ENCODE peak calls at places on chromosomes 12 and 14, in four cellular contexts. One of them, this sample, is unnamed.
A peak's percentile ranks its signal among the peaks of the same experiment; 100 is the strongest.

GRCh38 chr12:123533672-123534643 is at the start of gene RILPL1:
- DNase-seq in HepG2: peak; percentile 58
- DNase-seq in GM12878: no peak
- DNase-seq in HEK293T: peak; percentile 71
- DNase-seq in this sample: peak; percentile 73

GRCh38 chr12:99975321-99975720 is 9.4 kb downstream of the ANKS1B start:
- DNase-seq in HepG2: no peak
- DNase-seq in GM12878: no peak
- DNase-seq in HEK293T: no peak
- DNase-seq in this sample: no peak

GRCh38 chr14:64196668-64197411 is 97.3 kb downstream of the ESR2 start:
- DNase-seq in HepG2: no peak
- DNase-seq in GM12878: no peak
- DNase-seq in HEK293T: peak; percentile 61
- DNase-seq in this sample: no peak

GRCh38 chr12:132471011-132471857 is 18.7 kb upstream of the FBRSL1 start:
- DNase-seq in HepG2: peak; percentile 99
- DNase-seq in GM12878: no peak
- DNase-seq in HEK293T: no peak
- DNase-seq in this sample: peak; percentile 78

GRCh38 chr12:12941450-12942350 is 10.3 kb downstream of the GPRC5D start:
- DNase-seq in HepG2: no peak
- DNase-seq in GM12878: no peak
- DNase-seq in HEK293T: no peak
- DNase-seq in this sample: no peak

GRCh38 chr12:54716284-54716683 is 68.1 kb upstream of the DCD start:
- DNase-seq in HepG2: no peak
- DNase-seq in GM12878: no peak
- DNase-seq in HEK293T: no peak
- DNase-seq in this sample: no peak

GRCh38 chr12:24603371-24603770 is 345.5 kb downstream of the BCAT1 start:
- DNase-seq in HepG2: no peak
- DNase-seq in GM12878: no peak
- DNase-seq in HEK293T: no peak
- DNase-seq in this sample: no peak

GRCh38 chr12:76346798-76347420 is 1.3 kb downstream of the BBS10 start:
- DNase-seq in HepG2: peak; percentile 50
- DNase-seq in GM12878: peak; percentile 25
- DNase-seq in HEK293T: peak; percentile 11
- DNase-seq in this sample: no peak

GRCh38 chr12:109461846-109462766 is 15.0 kb downstream of the KCTD10 start:
- DNase-seq in HepG2: peak; percentile 43
- DNase-seq in GM12878: no peak
- DNase-seq in HEK293T: no peak
- DNase-seq in this sample: no peak

GRCh38 chr14:32202468-32202865 is 602 bp downstream of the RNU6-8 start:
- DNase-seq in HepG2: peak; percentile 60
- DNase-seq in GM12878: no peak
- DNase-seq in HEK293T: no peak
- DNase-seq in this sample: no peak

GRCh38 chr12:49298160-49298559 is 3.2 kb downstream of the PRPH start:
- DNase-seq in HepG2: no peak
- DNase-seq in GM12878: no peak
- DNase-seq in HEK293T: no peak
- DNase-seq in this sample: no peak

GRCh38 chr12:65673732-65674131 is 150.6 kb upstream of the HMGA2 start:
- DNase-seq in HepG2: no peak
- DNase-seq in GM12878: no peak
- DNase-seq in HEK293T: no peak
- DNase-seq in this sample: no peak

GRCh38 chr14:59155886-59156285 is 32.6 kb upstream of the DAAM1 start:
- DNase-seq in HepG2: no peak
- DNase-seq in GM12878: no peak
- DNase-seq in HEK293T: no peak
- DNase-seq in this sample: no peak

GRCh38 chr12:130803707-130804106 is 35.3 kb downstream of the STX2 start:
- DNase-seq in HepG2: no peak
- DNase-seq in GM12878: no peak
- DNase-seq in HEK293T: no peak
- DNase-seq in this sample: no peak

GRCh38 chr12:76706761-76707160 is 57.2 kb upstream of the ZDHHC17 start:
- DNase-seq in HepG2: no peak
- DNase-seq in GM12878: no peak
- DNase-seq in HEK293T: no peak
- DNase-seq in this sample: no peak

GRCh38 chr14:25400607-25401206 is 350.8 kb upstream of the STXBP6 start:
- DNase-seq in HepG2: peak; percentile 70
- DNase-seq in GM12878: no peak
- DNase-seq in HEK293T: peak; percentile 39
- DNase-seq in this sample: peak; percentile 4

GRCh38 chr12:107467716-107468115 is 217.9 kb upstream of the PWP1 start:
- DNase-seq in HepG2: no peak
- DNase-seq in GM12878: no peak
- DNase-seq in HEK293T: no peak
- DNase-seq in this sample: no peak

GRCh38 chr14:36070056-36071043 is 106.2 kb downstream of the PTCSC3 start:
- DNase-seq in HepG2: peak; percentile 84
- DNase-seq in GM12878: no peak
- DNase-seq in HEK293T: peak; percentile 76
- DNase-seq in this sample: peak; percentile 61

GRCh38 chr12:53676715-53677611 is 1.1 kb upstream of the ATP5MC2 start:
- DNase-seq in HepG2: no peak
- DNase-seq in GM12878: no peak
- DNase-seq in HEK293T: peak; percentile 40
- DNase-seq in this sample: no peak

GRCh38 chr12:110224379-110225304 is 56.4 kb upstream of the ATP2A2 start:
- DNase-seq in HepG2: peak; percentile 52
- DNase-seq in GM12878: no peak
- DNase-seq in HEK293T: no peak
- DNase-seq in this sample: no peak

GRCh38 chr12:67437011-67437410 is 167.9 kb downstream of the CAND1 start:
- DNase-seq in HepG2: no peak
- DNase-seq in GM12878: no peak
- DNase-seq in HEK293T: no peak
- DNase-seq in this sample: no peak

GRCh38 chr14:99174081-99174851 is 97.7 kb downstream of the BCL11B start:
- DNase-seq in HepG2: no peak
- DNase-seq in GM12878: no peak
- DNase-seq in HEK293T: no peak
- DNase-seq in this sample: no peak

GRCh38 chr12:8996682-8997405 is 7.5 kb downstream of the KLRG1 start:
- DNase-seq in HepG2: no peak
- DNase-seq in GM12878: peak; percentile 77
- DNase-seq in HEK293T: no peak
- DNase-seq in this sample: no peak

GRCh38 chr12:59651230-59651920 is 55.5 kb downstream of the SLC16A7 start:
- DNase-seq in HepG2: peak; percentile 9
- DNase-seq in GM12878: no peak
- DNase-seq in HEK293T: no peak
- DNase-seq in this sample: no peak

GRCh38 chr12:119410396-119410795 is 75.9 kb downstream of the CCDC60 start:
- DNase-seq in HepG2: no peak
- DNase-seq in GM12878: no peak
- DNase-seq in HEK293T: no peak
- DNase-seq in this sample: no peak

GRCh38 chr14:94113490-94113889 is 3.0 kb downstream of the IFI27 start:
- DNase-seq in HepG2: no peak
- DNase-seq in GM12878: no peak
- DNase-seq in HEK293T: no peak
- DNase-seq in this sample: no peak

GRCh38 chr12:106840217-106840616 is 65.7 kb downstream of the RIC8B start:
- DNase-seq in HepG2: peak; percentile 65
- DNase-seq in GM12878: no peak
- DNase-seq in HEK293T: peak; percentile 41
- DNase-seq in this sample: peak; percentile 82

GRCh38 chr14:73685328-73685727 is 28.9 kb downstream of the PNMA1 start:
- DNase-seq in HepG2: no peak
- DNase-seq in GM12878: no peak
- DNase-seq in HEK293T: no peak
- DNase-seq in this sample: no peak

GRCh38 chr14:54625158-54625557 is 58.2 kb downstream of the SAMD4A start:
- DNase-seq in HepG2: no peak
- DNase-seq in GM12878: no peak
- DNase-seq in HEK293T: no peak
- DNase-seq in this sample: no peak

GRCh38 chr14:73058224-73058922 is at the start of gene RBM25:
- DNase-seq in HepG2: peak; percentile 98
- DNase-seq in GM12878: peak; percentile 97
- DNase-seq in HEK293T: peak; percentile 94
- DNase-seq in this sample: peak; percentile 96

GRCh38 chr12:30533518-30533917 is 162.2 kb downstream of the IPO8 start:
- DNase-seq in HepG2: no peak
- DNase-seq in GM12878: no peak
- DNase-seq in HEK293T: no peak
- DNase-seq in this sample: no peak
- TF ChIP-seq TARDBP in HepG2: no peak
- TF ChIP-seq TARDBP in GM12878: no peak
- TF ChIP-seq TARDBP in HEK293T: no peak
- TF ChIP-seq TARDBP in this sample: no peak

GRCh38 chr12:98399532-98399931 is 115.9 kb upstream of the TMPO start:
- DNase-seq in HepG2: peak; percentile 43
- DNase-seq in GM12878: no peak
- DNase-seq in HEK293T: peak; percentile 38
- DNase-seq in this sample: peak; percentile 77
- TF ChIP-seq TARDBP in HepG2: no peak
- TF ChIP-seq TARDBP in GM12878: no peak
- TF ChIP-seq TARDBP in HEK293T: no peak
- TF ChIP-seq TARDBP in this sample: no peak

DNA sequence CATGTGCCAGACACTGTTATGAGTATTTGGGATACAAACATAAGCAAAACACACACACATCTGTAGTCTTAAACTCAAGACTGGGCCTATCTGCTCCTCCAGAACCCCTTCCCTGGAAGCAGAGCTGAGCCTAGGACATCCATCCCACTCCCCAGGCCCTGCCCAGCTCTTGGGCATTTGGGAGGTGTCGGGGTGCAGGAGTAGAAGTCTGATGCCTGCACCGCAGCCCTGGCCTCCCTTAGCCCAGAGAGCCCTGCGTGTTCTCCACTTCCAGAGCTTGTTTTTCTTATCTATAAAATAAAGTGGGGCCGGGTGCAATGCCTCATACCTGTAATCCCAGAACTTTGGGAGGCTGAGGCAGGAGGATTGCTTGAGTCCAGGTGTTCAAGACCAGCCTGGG is 11.7 kb downstream of the HSP90AA1 start:
- DNase-seq in HepG2: no peak
- DNase-seq in GM12878: no peak
- DNase-seq in HEK293T: no peak
- DNase-seq in this sample: no peak
- TF ChIP-seq TARDBP in HepG2: no peak
- TF ChIP-seq TARDBP in GM12878: no peak
- TF ChIP-seq TARDBP in HEK293T: no peak
- TF ChIP-seq TARDBP in this sample: no peak

GRCh38 chr14:103401223-103402214 is 16.3 kb downstream of the MARK3 start:
- DNase-seq in HepG2: no peak
- DNase-seq in GM12878: no peak
- DNase-seq in HEK293T: no peak
- DNase-seq in this sample: no peak
- TF ChIP-seq TARDBP in HepG2: no peak
- TF ChIP-seq TARDBP in GM12878: no peak
- TF ChIP-seq TARDBP in HEK293T: no peak
- TF ChIP-seq TARDBP in this sample: no peak

DNA sequence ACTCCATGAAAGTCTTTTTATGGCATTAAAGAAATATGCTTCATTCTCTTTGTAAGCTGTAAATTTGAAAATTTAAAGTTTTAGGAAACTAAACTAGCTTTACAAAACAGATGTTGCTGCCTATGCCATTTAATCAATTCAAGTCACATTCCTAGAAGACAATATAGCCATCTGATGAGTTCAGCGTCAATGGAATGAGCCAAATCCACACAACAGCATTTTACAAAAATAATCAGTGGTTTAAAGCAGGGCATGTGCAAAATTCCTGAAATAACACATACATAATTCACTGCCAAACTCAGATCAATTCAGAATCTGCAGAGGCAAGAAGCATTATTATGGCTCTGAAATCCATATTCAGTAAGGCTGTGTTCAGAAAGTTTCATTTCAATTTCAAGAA is 75.6 kb downstream of the MED13L start:
- DNase-seq in HepG2: no peak
- DNase-seq in GM12878: no peak
- DNase-seq in HEK293T: no peak
- DNase-seq in this sample: no peak
- TF ChIP-seq TARDBP in HepG2: no peak
- TF ChIP-seq TARDBP in GM12878: no peak
- TF ChIP-seq TARDBP in HEK293T: no peak
- TF ChIP-seq TARDBP in this sample: no peak

DNA sequence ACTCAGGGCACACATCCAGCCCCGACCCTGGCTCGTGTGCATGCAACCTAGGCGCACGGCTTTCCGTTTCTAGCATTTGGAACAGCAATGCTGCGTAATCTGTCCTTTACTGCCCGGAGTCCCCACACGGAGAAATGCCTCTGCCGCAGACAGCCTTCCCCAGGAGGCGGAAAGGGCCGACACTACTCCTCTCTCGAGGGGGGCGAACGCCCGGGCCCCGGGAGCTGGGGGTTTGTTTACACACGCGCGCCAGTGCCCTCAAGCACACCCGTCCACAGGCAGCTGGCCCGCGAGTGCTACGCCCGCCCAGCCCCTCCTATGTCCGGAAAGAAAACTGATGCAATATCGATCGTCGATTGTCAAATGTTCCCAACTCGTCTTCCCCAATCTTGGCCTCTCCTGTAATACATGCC is 849 bp downstream of the SLC38A2 start:
- DNase-seq in HepG2: no peak
- DNase-seq in GM12878: no peak
- DNase-seq in HEK293T: peak; percentile 42
- DNase-seq in this sample: peak; percentile 69
- TF ChIP-seq TARDBP in HepG2: no peak
- TF ChIP-seq TARDBP in GM12878: no peak
- TF ChIP-seq TARDBP in HEK293T: no peak
- TF ChIP-seq TARDBP in this sample: no peak

This sample was measured in K562.